ENCODE peak calls at places on chromosomes 13 and 19, in eight cellular contexts. D, L, J, U, M, R, O and Y are unnamed samples.

GRCh38 chr19:35663981-35664380 is 2.3 kb upstream of the UPK1A start:
- DNase-seq in R (no peak), O (no peak), J (no peak), D (no peak), U (no peak), L (no peak), M (no peak), Y (no peak)

GRCh38 chr19:28239270-28239669 is 973.7 kb downstream of the UQCRFS1 start:
- DNase-seq in O (no peak), J (peak; percentile 11), M (peak; percentile 81), U (peak; percentile 22), R (no peak), L (no peak), D (no peak), Y (no peak)

GRCh38 chr19:9309974-9310446 is 372 bp upstream of the ZNF699 start:
- DNase-seq in L (peak; percentile 90), D (no peak), M (peak; percentile 95), R (peak; percentile 86), U (peak; percentile 93), J (peak; percentile 93), O (peak; percentile 65), Y (no peak)

GRCh38 chr19:56091751-56092546 is 29.1 kb downstream of the ZNF787 start:
- DNase-seq in D (no peak), J (no peak), L (no peak), M (peak; percentile 25), R (no peak), O (no peak), U (no peak), Y (no peak)

GRCh38 chr13:50230365-50230978 is 215.2 kb downstream of the KCNRG start:
- DNase-seq in O (no peak), L (no peak), U (peak; percentile 90), D (no peak), M (no peak), R (peak; percentile 68), J (no peak), Y (no peak)

GRCh38 chr13:44075113-44075512 is 195.4 kb downstream of the LACC1 start:
- DNase-seq in L (no peak), J (no peak), O (no peak), U (peak; percentile 16), D (no peak), M (no peak), R (no peak), Y (no peak)

GRCh38 chr19:6092329-6093286 is 17.7 kb downstream of the RFX2 start:
- DNase-seq in D (peak; percentile 97), J (no peak), L (peak; percentile 82), R (peak; percentile 91), O (peak; percentile 75), M (peak; percentile 76), U (peak; percentile 61), Y (no peak)

GRCh38 chr13:51729853-51730553 is 74.0 kb downstream of the DHRS12 start:
- DNase-seq in U (peak; percentile 93), O (peak; percentile 29), D (peak; percentile 85), L (no peak), M (no peak), R (peak; percentile 86), J (no peak), Y (no peak)

GRCh38 chr19:1247747-1248453 is 483 bp upstream of the MIDN start:
- DNase-seq in D (peak; percentile 69), R (peak; percentile 56), M (peak; percentile 75), J (no peak), L (peak; percentile 80), O (peak; percentile 75), U (peak; percentile 51), Y (peak; percentile 79)

GRCh38 chr13:105778196-105778595 is 757.3 kb downstream of the EFNB2 start:
- DNase-seq in O (no peak), L (no peak), R (no peak), M (no peak), D (no peak), J (no peak), U (peak; percentile 63), Y (no peak)

GRCh38 chr19:7199613-7200533 is 94.3 kb downstream of the INSR start:
- DNase-seq in U (no peak), R (no peak), D (no peak), M (no peak), O (no peak), L (no peak), J (peak; percentile 34), Y (no peak)

GRCh38 chr13:21573920-21574712 is 29.9 kb downstream of the MICU2 start:
- DNase-seq in D (no peak), L (no peak), M (no peak), J (no peak), U (no peak), O (no peak), R (no peak), Y (no peak)

GRCh38 chr13:54174001-54174400 is 1145.4 kb downstream of the OLFM4 start:
- DNase-seq in O (no peak), L (no peak), R (no peak), M (no peak), D (no peak), J (no peak), U (no peak), Y (no peak)

GRCh38 chr19:2603320-2603719 is 99.2 kb downstream of the GNG7 start:
- DNase-seq in R (peak; percentile 92), M (peak; percentile 56), L (peak; percentile 70), J (no peak), D (peak; percentile 41), O (no peak), U (peak; percentile 50), Y (no peak)

GRCh38 chr19:2604747-2605329 is 97.7 kb downstream of the GNG7 start:
- DNase-seq in R (no peak), M (no peak), O (no peak), D (no peak), J (no peak), L (no peak), U (no peak), Y (no peak)

GRCh38 chr19:2600914-2601870 is 101.3 kb downstream of the GNG7 start:
- DNase-seq in O (no peak), M (no peak), R (no peak), D (no peak), J (no peak), L (no peak), U (no peak), Y (no peak)

GRCh38 chr19:2607712-2608601 is 94.5 kb downstream of the GNG7 start:
- DNase-seq in L (no peak), O (no peak), J (no peak), D (no peak), R (no peak), U (no peak), M (no peak), Y (peak; percentile 90)

GRCh38 chr19:2602391-2603181 is 99.9 kb downstream of the GNG7 start:
- DNase-seq in U (peak; percentile 93), M (peak; percentile 88), O (peak; percentile 81), R (peak; percentile 100), L (peak; percentile 83), D (peak; percentile 92), J (no peak), Y (no peak)
- TF ChIP-seq CTCF in U (no peak), M (no peak), O (no peak), R (peak; percentile 22), L (no peak), D (no peak), J (no peak), Y (no peak)

GRCh38 chr13:110246530-110246929 is 60.4 kb downstream of the COL4A1 start:
- DNase-seq in R (no peak), L (no peak), U (no peak), M (no peak), J (no peak), O (no peak), D (no peak), Y (no peak)

GRCh38 chr13:110242615-110243014 is 64.3 kb downstream of the COL4A1 start:
- DNase-seq in J (no peak), M (no peak), O (no peak), R (no peak), L (no peak), D (no peak), U (no peak), Y (no peak)

GRCh38 chr13:110244096-110244830 is 62.7 kb downstream of the COL4A1 start:
- DNase-seq in R (peak; percentile 95), J (no peak), L (no peak), O (no peak), U (no peak), M (no peak), D (peak; percentile 22), Y (no peak)

GRCh38 chr13:110244926-110245325 is 62.0 kb downstream of the COL4A1 start:
- DNase-seq in L (no peak), R (no peak), D (no peak), M (no peak), O (no peak), U (no peak), J (no peak), Y (no peak)

GRCh38 chr13:110245421-110245899 is 61.5 kb downstream of the COL4A1 start:
- DNase-seq in J (no peak), L (no peak), D (peak; percentile 38), M (no peak), O (no peak), R (peak; percentile 75), U (no peak), Y (no peak)
- TF ChIP-seq CTCF in J (no peak), L (no peak), D (no peak), M (no peak), O (no peak), R (no peak), U (no peak), Y (no peak)

DNA sequence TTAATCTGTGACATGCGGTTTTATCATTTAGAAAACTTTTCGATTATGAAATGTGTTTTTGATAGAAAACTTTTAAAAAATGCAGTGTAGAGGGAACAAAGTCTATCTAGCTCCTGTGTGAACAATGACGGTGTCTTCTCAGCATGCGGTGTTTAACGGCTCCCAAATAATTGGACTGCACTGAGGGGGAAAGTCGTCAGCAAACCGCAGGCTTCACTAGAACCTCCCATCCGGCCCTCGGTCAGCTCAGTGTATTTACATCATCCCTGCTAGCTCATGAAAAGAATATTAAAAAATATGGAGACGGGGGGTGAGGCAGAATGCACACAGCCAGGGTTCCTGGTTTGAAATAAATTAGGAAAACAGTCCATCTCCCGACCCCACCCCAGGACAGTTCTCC is 674 bp upstream of the ADPRHL1 start:
- DNase-seq in L (no peak), J (no peak), M (no peak), R (peak; percentile 87), U (peak; percentile 29), O (no peak), D (peak; percentile 36), Y (no peak)
- TF ChIP-seq CTCF in L (no peak), J (no peak), M (no peak), R (no peak), U (no peak), O (no peak), D (no peak), Y (no peak)

GRCh38 chr19:23543351-23543750 is 143.7 kb downstream of the ZNF675 start:
- DNase-seq in M (no peak), U (no peak), O (no peak), L (no peak), R (no peak), D (no peak), J (no peak), Y (no peak)

GRCh38 chr19:23539499-23539898 is 144.2 kb upstream of the ZNF91 start:
- DNase-seq in M (no peak), O (no peak), U (no peak), D (no peak), L (no peak), J (no peak), R (no peak), Y (no peak)

GRCh38 chr19:23547156-23547555 is 139.9 kb downstream of the ZNF675 start:
- DNase-seq in D (no peak), U (no peak), R (no peak), M (no peak), J (no peak), L (no peak), O (no peak), Y (no peak)

GRCh38 chr19:23542562-23542961 is 144.4 kb downstream of the ZNF675 start:
- DNase-seq in J (no peak), O (no peak), R (no peak), L (no peak), M (no peak), U (no peak), D (no peak), Y (no peak)

GRCh38 chr19:23541991-23542390 is 145.0 kb downstream of the ZNF675 start:
- DNase-seq in M (no peak), U (no peak), J (no peak), O (no peak), L (no peak), D (no peak), R (no peak), Y (no peak)
- TF ChIP-seq CTCF in M (no peak), U (no peak), J (no peak), O (no peak), L (no peak), D (no peak), R (no peak), Y (no peak)